ENCODE peak calls at places on chromosomes 5 and 9, in eight cellular contexts. E, C, I, W, N, L, O and P are unnamed samples.

GRCh38 chr9:2722715-2723114 is 5.4 kb downstream of the KCNV2 start:
- DNase-seq in C (peak; percentile 59), W (no peak), L (peak; percentile 78), E (no peak), O (no peak), N (no peak), I (no peak), P (no peak)

GRCh38 chr5:159451197-159452052 is 121.1 kb upstream of the IL12B start:
- DNase-seq in L (peak; percentile 98), N (no peak), O (no peak), E (peak; percentile 73), I (peak; percentile 36), W (peak; percentile 46), C (peak; percentile 98), P (no peak)

GRCh38 chr9:109961579-109961978 is 181.6 kb downstream of the PALM2AKAP2 start:
- DNase-seq in C (no peak), W (no peak), N (no peak), I (no peak), L (no peak), E (no peak), O (no peak), P (no peak)

GRCh38 chr9:77063645-77064285 is 44.3 kb downstream of the FOXB2 start:
- DNase-seq in E (no peak), I (no peak), N (no peak), C (peak; percentile 47), L (peak; percentile 84), O (no peak), W (peak; percentile 10), P (no peak)

GRCh38 chr5:135139397-135140134 is 105.5 kb upstream of the PITX1 start:
- DNase-seq in I (peak; percentile 54), E (peak; percentile 92), L (peak; percentile 88), W (peak; percentile 73), N (no peak), C (peak; percentile 96), O (peak; percentile 50), P (no peak)

GRCh38 chr9:127828262-127829031 is 25.8 kb downstream of the FPGS start:
- DNase-seq in E (peak; percentile 87), O (peak; percentile 95), W (peak; percentile 41), N (peak; percentile 84), I (peak; percentile 82), C (peak; percentile 51), L (peak; percentile 49), P (peak; percentile 84)

GRCh38 chr5:83306572-83307241 is 164.8 kb upstream of the VCAN start:
- DNase-seq in E (no peak), N (no peak), W (peak; percentile 44), O (no peak), C (peak; percentile 89), L (peak; percentile 96), I (peak; percentile 74), P (no peak)

GRCh38 chr5:16437974-16438373 is 27.6 kb downstream of the ZNF622 start:
- DNase-seq in W (no peak), C (no peak), N (no peak), I (no peak), O (no peak), L (no peak), E (peak; percentile 36), P (no peak)

GRCh38 chr9:85876628-85877027 is 64.3 kb upstream of the NAA35 start:
- DNase-seq in L (no peak), W (no peak), O (no peak), C (no peak), E (no peak), N (no peak), I (no peak), P (no peak)

DNA sequence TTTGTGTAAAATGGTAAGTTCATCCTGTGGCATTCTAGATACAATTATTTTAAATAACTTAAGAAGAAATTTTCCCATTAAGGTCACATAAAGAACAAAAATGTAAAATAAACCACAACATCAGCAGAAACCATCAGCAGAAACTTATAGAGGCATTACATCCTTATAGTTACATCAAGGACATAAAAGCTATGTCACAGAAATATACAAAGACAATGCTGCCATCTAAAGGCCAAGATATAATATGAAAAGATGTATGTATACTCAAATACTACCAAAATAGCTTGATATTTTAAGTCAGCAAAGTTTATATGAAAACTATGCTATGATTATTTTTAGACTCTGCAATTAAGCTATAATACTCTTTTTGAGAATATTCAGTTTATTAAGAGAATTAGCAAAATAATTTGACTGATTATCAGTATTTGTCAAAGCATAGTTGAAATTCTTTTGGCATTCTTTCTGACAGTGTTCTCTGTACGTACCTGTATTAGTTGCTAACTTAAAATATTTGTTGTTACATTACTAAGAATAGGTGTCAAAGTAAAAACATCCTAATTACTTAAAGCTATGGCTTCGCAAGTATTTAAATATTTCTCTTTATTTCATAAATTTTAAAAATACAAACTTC is 36.2 kb downstream of the FBXL17 start:
- DNase-seq in W (peak; percentile 13), C (peak; percentile 67), N (no peak), I (no peak), O (no peak), L (peak; percentile 41), E (peak; percentile 2), P (no peak)
- TF ChIP-seq CTCF in W (peak; percentile 42), C (peak; percentile 54), N (peak; percentile 34), I (peak; percentile 52), O (no peak), L (no peak), E (peak; percentile 67), P (peak; percentile 55)

DNA sequence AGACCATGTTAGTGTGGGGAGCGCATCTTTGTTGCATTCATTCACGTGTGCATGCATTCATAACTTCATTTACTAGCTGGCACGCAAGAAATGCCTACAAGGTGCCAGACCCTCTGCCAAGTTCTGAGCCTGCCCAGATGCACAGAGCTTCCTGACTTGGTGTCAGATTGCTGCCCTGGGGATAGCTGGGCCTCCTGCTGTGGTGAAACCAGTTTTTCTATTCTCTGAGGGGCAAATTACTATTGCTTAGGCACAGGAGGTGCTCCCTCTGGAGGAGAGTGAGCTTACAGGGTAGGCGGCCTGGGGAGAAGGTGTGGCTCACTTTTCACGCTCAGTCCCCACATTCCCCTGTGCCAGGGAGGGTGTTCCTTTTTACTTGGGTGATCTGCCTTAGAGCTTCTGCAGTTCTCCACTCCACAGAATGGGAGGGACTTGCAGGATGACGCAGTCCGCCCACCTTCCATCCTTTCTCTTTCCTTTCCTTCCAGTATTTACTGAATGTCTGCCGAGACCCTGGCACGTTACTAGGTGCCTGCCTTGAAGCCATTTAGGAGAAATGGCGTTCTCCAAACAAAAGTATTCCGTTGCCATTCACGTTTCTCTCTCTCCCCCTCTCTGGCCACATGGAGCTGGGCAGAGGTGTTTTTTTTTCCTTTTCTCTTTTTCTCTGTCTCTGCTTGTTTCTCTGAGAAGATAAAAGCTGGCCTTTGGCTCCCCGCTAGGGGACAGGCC is 27.9 kb upstream of the CTNNA1 start:
- DNase-seq in L (peak; percentile 71), W (peak; percentile 86), E (no peak), N (peak; percentile 15), I (peak; percentile 37), C (peak; percentile 48), O (peak; percentile 83), P (peak; percentile 28)
- TF ChIP-seq CTCF in L (no peak), W (peak; percentile 71), E (no peak), N (no peak), I (peak; percentile 45), C (peak; percentile 32), O (no peak), P (no peak)

GRCh38 chr9:37390759-37391158 is 31.7 kb upstream of the GRHPR start:
- DNase-seq in O (no peak), C (no peak), W (peak; percentile 26), N (peak; percentile 43), E (no peak), L (no peak), I (peak; percentile 73), P (no peak)
- TF ChIP-seq CTCF in O (no peak), C (peak; percentile 26), W (peak; percentile 44), N (peak; percentile 23), E (peak; percentile 22), L (no peak), I (peak; percentile 67), P (no peak)

GRCh38 chr5:177317959-177318377 is 6.3 kb upstream of the MXD3 start:
- DNase-seq in C (peak; percentile 80), W (peak; percentile 63), O (no peak), N (peak; percentile 78), L (peak; percentile 68), I (peak; percentile 92), E (peak; percentile 79), P (peak; percentile 76)
- TF ChIP-seq CTCF in C (peak; percentile 95), W (no peak), O (peak; percentile 82), N (peak; percentile 91), L (peak; percentile 90), I (peak; percentile 96), E (peak; percentile 96), P (peak; percentile 94)

GRCh38 chr5:56801256-56801655 is 14.1 kb upstream of the MAP3K1 start:
- DNase-seq in W (no peak), L (no peak), I (no peak), C (no peak), E (no peak), O (no peak), N (no peak), P (no peak)

GRCh38 chr5:56808211-56808610 is 7.1 kb upstream of the MAP3K1 start:
- DNase-seq in N (no peak), I (no peak), O (no peak), W (no peak), L (no peak), C (no peak), E (no peak), P (no peak)

GRCh38 chr5:56802235-56802634 is 13.1 kb upstream of the MAP3K1 start:
- DNase-seq in I (no peak), W (no peak), L (no peak), N (no peak), E (no peak), C (no peak), O (no peak), P (peak; percentile 66)

GRCh38 chr5:56807698-56808097 is 7.7 kb upstream of the MAP3K1 start:
- DNase-seq in I (no peak), N (no peak), O (no peak), L (no peak), C (no peak), E (no peak), W (no peak), P (no peak)

GRCh38 chr5:56803894-56804293 is 11.5 kb upstream of the MAP3K1 start:
- DNase-seq in L (no peak), C (no peak), W (no peak), N (no peak), E (no peak), I (no peak), O (no peak), P (no peak)
- TF ChIP-seq CTCF in L (no peak), C (no peak), W (no peak), N (no peak), E (no peak), I (no peak), O (no peak), P (no peak)

GRCh38 chr5:141245250-141245717 is at the start of gene PCDHB15:
- DNase-seq in L (no peak), E (no peak), O (no peak), W (no peak), C (no peak), N (peak; percentile 28), I (peak; percentile 14), P (peak; percentile 76)
- TF ChIP-seq CTCF in L (no peak), E (no peak), O (no peak), W (no peak), C (peak; percentile 22), N (no peak), I (peak; percentile 20), P (peak; percentile 49)